ENCODE peak calls at places on chromosomes 16 and 17, in seven cellular contexts. One of them, this sample, is unnamed.

GRCh38 chr16:1543085-1543896 is 9.8 kb downstream of the TMEM204 start:
- DNase-seq in CD4-positive, CD25-positive, alpha-beta regulatory T cell: no peak
- DNase-seq in skeletal muscle cell: peak
- DNase-seq in fibroblast of lung: peak
- DNase-seq in tibial artery: peak
- DNase-seq in osteoblast: peak
- DNase-seq in heart left ventricle: peak
- DNase-seq in this sample: peak

GRCh38 chr16:84266451-84266850 is 26.6 kb upstream of the KCNG4 start:
- DNase-seq in CD4-positive, CD25-positive, alpha-beta regulatory T cell: peak
- DNase-seq in skeletal muscle cell: peak
- DNase-seq in fibroblast of lung: peak
- DNase-seq in tibial artery: no peak
- DNase-seq in osteoblast: peak
- DNase-seq in heart left ventricle: peak
- DNase-seq in this sample: peak

GRCh38 chr16:20074089-20074956 is 633 bp upstream of the GPR139 start:
- DNase-seq in CD4-positive, CD25-positive, alpha-beta regulatory T cell: no peak
- DNase-seq in skeletal muscle cell: no peak
- DNase-seq in fibroblast of lung: no peak
- DNase-seq in tibial artery: no peak
- DNase-seq in osteoblast: no peak
- DNase-seq in heart left ventricle: no peak
- DNase-seq in this sample: no peak

GRCh38 chr17:14308965-14309879 is 8.3 kb downstream of the HS3ST3B1 start:
- DNase-seq in CD4-positive, CD25-positive, alpha-beta regulatory T cell: peak
- DNase-seq in skeletal muscle cell: peak
- DNase-seq in fibroblast of lung: peak
- DNase-seq in tibial artery: peak
- DNase-seq in osteoblast: peak
- DNase-seq in heart left ventricle: peak
- DNase-seq in this sample: peak

GRCh38 chr17:34259151-34259550 is 4.1 kb downstream of the CCL2 start:
- DNase-seq in CD4-positive, CD25-positive, alpha-beta regulatory T cell: no peak
- DNase-seq in skeletal muscle cell: peak
- DNase-seq in fibroblast of lung: peak
- DNase-seq in tibial artery: no peak
- DNase-seq in osteoblast: no peak
- DNase-seq in heart left ventricle: no peak
- DNase-seq in this sample: no peak

GRCh38 chr17:49180303-49180702 is 30.1 kb downstream of the GNGT2 start:
- DNase-seq in CD4-positive, CD25-positive, alpha-beta regulatory T cell: peak
- DNase-seq in skeletal muscle cell: no peak
- DNase-seq in fibroblast of lung: peak
- DNase-seq in tibial artery: peak
- DNase-seq in osteoblast: peak
- DNase-seq in heart left ventricle: peak
- DNase-seq in this sample: peak

GRCh38 chr16:24228514-24228913 is 27.6 kb upstream of the CACNG3 start:
- DNase-seq in CD4-positive, CD25-positive, alpha-beta regulatory T cell: no peak
- DNase-seq in skeletal muscle cell: no peak
- DNase-seq in fibroblast of lung: no peak
- DNase-seq in tibial artery: no peak
- DNase-seq in osteoblast: no peak
- DNase-seq in heart left ventricle: no peak
- DNase-seq in this sample: no peak

GRCh38 chr17:6551356-6551755 is 5.0 kb downstream of the PITPNM3 start:
- DNase-seq in CD4-positive, CD25-positive, alpha-beta regulatory T cell: no peak
- DNase-seq in skeletal muscle cell: no peak
- DNase-seq in fibroblast of lung: no peak
- DNase-seq in tibial artery: no peak
- DNase-seq in osteoblast: no peak
- DNase-seq in heart left ventricle: no peak
- DNase-seq in this sample: peak

GRCh38 chr17:49312722-49313121 is 49.3 kb downstream of the ZNF652 start:
- DNase-seq in CD4-positive, CD25-positive, alpha-beta regulatory T cell: no peak
- DNase-seq in skeletal muscle cell: no peak
- DNase-seq in fibroblast of lung: no peak
- DNase-seq in tibial artery: no peak
- DNase-seq in osteoblast: no peak
- DNase-seq in heart left ventricle: no peak
- DNase-seq in this sample: no peak

GRCh38 chr17:56045907-56046306 is 107.4 kb upstream of the ANKFN1 start:
- DNase-seq in CD4-positive, CD25-positive, alpha-beta regulatory T cell: no peak
- DNase-seq in skeletal muscle cell: no peak
- DNase-seq in fibroblast of lung: no peak
- DNase-seq in tibial artery: no peak
- DNase-seq in osteoblast: no peak
- DNase-seq in heart left ventricle: no peak
- DNase-seq in this sample: no peak

GRCh38 chr16:21169249-21169981 is 10.9 kb downstream of the LDAF1 start:
- DNase-seq in CD4-positive, CD25-positive, alpha-beta regulatory T cell: no peak
- DNase-seq in skeletal muscle cell: no peak
- DNase-seq in fibroblast of lung: peak
- DNase-seq in tibial artery: no peak
- DNase-seq in osteoblast: no peak
- DNase-seq in heart left ventricle: no peak
- DNase-seq in this sample: no peak

GRCh38 chr16:70714526-70715112 is 28.8 kb upstream of the MTSS2 start:
- DNase-seq in CD4-positive, CD25-positive, alpha-beta regulatory T cell: no peak
- DNase-seq in skeletal muscle cell: no peak
- DNase-seq in fibroblast of lung: no peak
- DNase-seq in tibial artery: no peak
- DNase-seq in osteoblast: peak
- DNase-seq in heart left ventricle: no peak
- DNase-seq in this sample: no peak

GRCh38 chr16:68345351-68345810 is 34.6 kb downstream of the PRMT7 start:
- DNase-seq in CD4-positive, CD25-positive, alpha-beta regulatory T cell: no peak
- DNase-seq in skeletal muscle cell: no peak
- DNase-seq in fibroblast of lung: peak
- DNase-seq in tibial artery: no peak
- DNase-seq in osteoblast: no peak
- DNase-seq in heart left ventricle: peak
- DNase-seq in this sample: no peak

GRCh38 chr16:20192801-20193200 is 119.1 kb upstream of the GPR139 start:
- DNase-seq in CD4-positive, CD25-positive, alpha-beta regulatory T cell: no peak
- DNase-seq in skeletal muscle cell: no peak
- DNase-seq in fibroblast of lung: no peak
- DNase-seq in tibial artery: no peak
- DNase-seq in osteoblast: no peak
- DNase-seq in heart left ventricle: no peak
- DNase-seq in this sample: no peak

GRCh38 chr16:9139965-9140364 is 48.5 kb downstream of the HAPSTR1 start:
- DNase-seq in CD4-positive, CD25-positive, alpha-beta regulatory T cell: no peak
- DNase-seq in skeletal muscle cell: no peak
- DNase-seq in fibroblast of lung: peak
- DNase-seq in tibial artery: no peak
- DNase-seq in osteoblast: no peak
- DNase-seq in heart left ventricle: no peak
- DNase-seq in this sample: peak

DNA sequence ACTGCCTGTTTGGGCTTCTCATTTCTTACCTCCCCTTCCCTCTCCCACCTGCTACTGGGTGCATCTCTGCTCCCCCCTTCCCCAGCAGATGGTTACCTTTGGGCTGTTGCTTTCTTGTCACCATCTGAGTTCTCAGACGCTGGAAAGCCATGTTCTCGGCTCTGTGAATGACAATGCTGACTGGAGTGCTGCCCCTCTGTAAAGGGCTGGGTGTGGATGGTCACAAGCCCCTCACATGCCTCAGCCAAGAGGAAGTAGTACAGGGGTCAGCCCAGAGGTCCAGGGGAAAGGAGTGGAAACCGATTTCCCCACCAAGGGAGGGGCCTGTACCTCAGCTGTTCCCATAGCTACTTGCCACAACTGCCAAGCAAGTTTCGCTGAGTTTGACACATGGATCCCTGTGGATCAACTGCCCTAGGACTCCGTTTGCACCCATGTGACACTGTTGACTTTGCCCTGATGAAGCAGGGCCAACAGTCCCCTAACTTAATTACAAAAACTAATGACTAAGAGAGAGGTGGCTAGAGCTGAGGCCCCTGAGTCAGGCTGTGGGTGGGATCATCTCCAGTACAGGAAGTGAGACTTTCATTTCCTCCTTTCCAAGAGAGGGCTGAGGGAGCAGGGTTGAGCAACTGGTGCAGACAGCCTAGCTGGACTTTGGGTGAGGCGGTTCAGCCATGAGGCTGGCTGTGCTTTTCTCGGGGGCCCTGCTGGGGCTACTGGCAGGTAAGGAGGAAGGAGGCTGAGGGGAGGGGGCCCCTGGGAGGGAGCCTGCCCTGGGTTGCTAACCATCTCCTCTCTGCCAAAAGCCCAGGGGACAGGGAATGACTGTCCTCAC is at the start of gene CD68:
- DNase-seq in CD4-positive, CD25-positive, alpha-beta regulatory T cell: no peak
- DNase-seq in skeletal muscle cell: peak
- DNase-seq in fibroblast of lung: peak
- DNase-seq in tibial artery: peak
- DNase-seq in osteoblast: peak
- DNase-seq in heart left ventricle: peak
- DNase-seq in this sample: peak
- H3K4me3 ChIP-seq in CD4-positive, CD25-positive, alpha-beta regulatory T cell: peak
- H3K4me3 ChIP-seq in skeletal muscle cell: peak
- H3K4me3 ChIP-seq in fibroblast of lung: no peak
- H3K4me3 ChIP-seq in tibial artery: peak
- H3K4me3 ChIP-seq in osteoblast: peak
- H3K4me3 ChIP-seq in heart left ventricle: no peak
- H3K4me3 ChIP-seq in this sample: peak

GRCh38 chr17:69331746-69332145 is 4.8 kb upstream of the ABCA5 start:
- DNase-seq in CD4-positive, CD25-positive, alpha-beta regulatory T cell: no peak
- DNase-seq in skeletal muscle cell: no peak
- DNase-seq in fibroblast of lung: no peak
- DNase-seq in tibial artery: no peak
- DNase-seq in osteoblast: no peak
- DNase-seq in heart left ventricle: no peak
- DNase-seq in this sample: no peak

GRCh38 chr17:69339937-69340336 is 13.0 kb upstream of the ABCA5 start:
- DNase-seq in CD4-positive, CD25-positive, alpha-beta regulatory T cell: no peak
- DNase-seq in skeletal muscle cell: no peak
- DNase-seq in fibroblast of lung: no peak
- DNase-seq in tibial artery: no peak
- DNase-seq in osteoblast: no peak
- DNase-seq in heart left ventricle: no peak
- DNase-seq in this sample: peak

GRCh38 chr17:69336580-69336979 is 9.6 kb upstream of the ABCA5 start:
- DNase-seq in CD4-positive, CD25-positive, alpha-beta regulatory T cell: no peak
- DNase-seq in skeletal muscle cell: no peak
- DNase-seq in fibroblast of lung: no peak
- DNase-seq in tibial artery: no peak
- DNase-seq in osteoblast: no peak
- DNase-seq in heart left ventricle: no peak
- DNase-seq in this sample: peak

GRCh38 chr17:69336996-69337395 is 10.1 kb upstream of the ABCA5 start:
- DNase-seq in CD4-positive, CD25-positive, alpha-beta regulatory T cell: no peak
- DNase-seq in skeletal muscle cell: no peak
- DNase-seq in fibroblast of lung: no peak
- DNase-seq in tibial artery: no peak
- DNase-seq in osteoblast: no peak
- DNase-seq in heart left ventricle: no peak
- DNase-seq in this sample: no peak

DNA sequence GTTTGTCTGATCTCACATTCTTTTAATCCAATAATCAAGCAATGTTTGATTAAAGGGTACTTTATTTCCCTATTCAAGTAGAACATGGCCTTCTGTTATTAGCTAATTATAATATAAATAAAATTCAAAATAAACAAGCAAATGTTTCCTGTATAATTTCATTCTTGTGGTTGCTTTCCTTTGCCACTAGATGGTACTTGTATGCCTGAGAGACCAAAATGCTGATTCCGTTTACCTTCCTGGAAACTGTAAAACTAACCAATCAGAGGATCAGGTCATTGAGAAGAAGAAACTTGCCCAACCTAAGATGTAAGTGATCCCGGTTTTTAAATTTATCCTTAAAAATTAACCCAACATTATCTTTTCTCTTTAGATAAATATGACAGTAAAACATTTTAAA is 8.1 kb upstream of the ABCA5 start:
- DNase-seq in CD4-positive, CD25-positive, alpha-beta regulatory T cell: peak
- DNase-seq in skeletal muscle cell: no peak
- DNase-seq in fibroblast of lung: peak
- DNase-seq in tibial artery: no peak
- DNase-seq in osteoblast: peak
- DNase-seq in heart left ventricle: no peak
- DNase-seq in this sample: peak
- H3K4me3 ChIP-seq in CD4-positive, CD25-positive, alpha-beta regulatory T cell: no peak
- H3K4me3 ChIP-seq in skeletal muscle cell: no peak
- H3K4me3 ChIP-seq in fibroblast of lung: no peak
- H3K4me3 ChIP-seq in tibial artery: no peak
- H3K4me3 ChIP-seq in osteoblast: no peak
- H3K4me3 ChIP-seq in heart left ventricle: no peak
- H3K4me3 ChIP-seq in this sample: no peak

DNA sequence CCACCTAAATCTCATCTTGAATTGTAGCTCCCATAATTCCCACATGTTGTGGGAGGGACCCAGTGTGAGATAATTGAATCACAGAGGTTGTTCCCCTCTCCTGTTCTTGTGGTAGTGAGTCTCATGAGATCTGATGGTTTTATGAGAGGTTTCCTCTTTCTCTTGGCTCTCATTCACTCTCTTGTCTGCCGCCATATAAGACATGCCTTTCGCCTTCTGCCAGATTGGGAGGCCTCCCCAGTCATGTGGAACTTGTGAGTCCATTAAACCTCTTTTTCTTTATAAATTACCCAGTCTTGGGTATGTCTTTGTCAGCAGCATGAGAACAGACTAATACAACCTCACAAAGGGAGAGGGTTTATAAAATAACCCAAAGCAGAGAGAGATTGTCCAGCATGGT is 367.4 kb downstream of the SNX29 start:
- DNase-seq in CD4-positive, CD25-positive, alpha-beta regulatory T cell: no peak
- DNase-seq in skeletal muscle cell: no peak
- DNase-seq in fibroblast of lung: no peak
- DNase-seq in tibial artery: no peak
- DNase-seq in osteoblast: no peak
- DNase-seq in heart left ventricle: no peak
- DNase-seq in this sample: no peak
- H3K4me3 ChIP-seq in CD4-positive, CD25-positive, alpha-beta regulatory T cell: no peak
- H3K4me3 ChIP-seq in skeletal muscle cell: no peak
- H3K4me3 ChIP-seq in fibroblast of lung: no peak
- H3K4me3 ChIP-seq in tibial artery: no peak
- H3K4me3 ChIP-seq in osteoblast: no peak
- H3K4me3 ChIP-seq in heart left ventricle: no peak
- H3K4me3 ChIP-seq in this sample: no peak

DNA sequence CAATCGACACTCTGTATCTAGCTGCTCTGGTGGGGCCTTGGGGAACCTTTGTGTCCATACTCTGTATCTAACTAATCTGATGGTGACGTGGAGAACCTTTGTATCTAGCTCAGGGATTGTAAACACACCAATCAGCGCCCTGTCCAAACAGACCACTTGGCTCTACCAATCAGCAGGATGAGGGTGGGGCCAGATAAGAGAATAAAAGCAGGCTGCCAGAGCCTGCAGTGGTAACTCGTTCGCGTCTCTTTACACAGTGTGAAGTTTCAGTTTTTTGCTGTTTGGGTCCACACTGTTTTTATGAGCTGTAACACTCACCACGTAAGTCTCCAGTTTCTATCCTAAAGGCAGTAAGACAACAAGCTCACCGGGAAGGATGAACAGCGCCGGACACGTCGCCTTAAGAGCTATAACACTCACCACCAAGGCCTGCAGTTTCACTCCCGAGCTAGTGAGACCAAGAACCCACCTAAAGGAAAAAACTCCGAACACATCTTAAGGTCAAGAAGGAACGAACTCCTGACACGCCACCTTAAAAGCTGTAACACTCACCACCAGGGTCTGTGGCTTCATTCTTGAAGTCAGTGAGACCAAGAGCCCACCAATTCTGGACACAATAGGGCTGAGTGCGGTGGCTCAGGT is 64.6 kb downstream of the KPNA2 start:
- DNase-seq in CD4-positive, CD25-positive, alpha-beta regulatory T cell: no peak
- DNase-seq in skeletal muscle cell: no peak
- DNase-seq in fibroblast of lung: no peak
- DNase-seq in tibial artery: no peak
- DNase-seq in osteoblast: peak
- DNase-seq in heart left ventricle: no peak
- DNase-seq in this sample: no peak
- H3K4me3 ChIP-seq in CD4-positive, CD25-positive, alpha-beta regulatory T cell: no peak
- H3K4me3 ChIP-seq in skeletal muscle cell: no peak
- H3K4me3 ChIP-seq in fibroblast of lung: no peak
- H3K4me3 ChIP-seq in tibial artery: no peak
- H3K4me3 ChIP-seq in osteoblast: no peak
- H3K4me3 ChIP-seq in heart left ventricle: no peak
- H3K4me3 ChIP-seq in this sample: no peak